ENCODE peak calls at places on chromosome 13, in nine cellular contexts. One of them, this sample, is unnamed.

GRCh38 chr13:75195479-75196111 is 286.4 kb downstream of the TBC1D4 start:
- DNase-seq in Caco-2: no peak
- DNase-seq in left ventricle myocardium inferior: no peak
- DNase-seq in PC-3: no peak
- DNase-seq in fibroblast of pulmonary artery: peak
- DNase-seq in WERI-Rb-1: no peak
- DNase-seq in tibial nerve: no peak
- DNase-seq in cardiac fibroblast: peak
- DNase-seq in fibroblast of lung: peak
- DNase-seq in this sample: no peak

GRCh38 chr13:59016250-59016649 is 1147.5 kb downstream of the DIAPH3 start:
- DNase-seq in cardiac fibroblast: peak
- DNase-seq in Caco-2: no peak
- DNase-seq in WERI-Rb-1: no peak
- DNase-seq in PC-3: no peak
- DNase-seq in fibroblast of pulmonary artery: peak
- DNase-seq in tibial nerve: no peak
- DNase-seq in left ventricle myocardium inferior: no peak
- DNase-seq in fibroblast of lung: no peak
- DNase-seq in this sample: no peak

GRCh38 chr13:49997935-49998334 is 1.1 kb downstream of the TRIM13 start:
- DNase-seq in WERI-Rb-1: no peak
- DNase-seq in fibroblast of lung: peak
- DNase-seq in left ventricle myocardium inferior: no peak
- DNase-seq in cardiac fibroblast: peak
- DNase-seq in PC-3: peak
- DNase-seq in Caco-2: no peak
- DNase-seq in fibroblast of pulmonary artery: no peak
- DNase-seq in tibial nerve: no peak
- DNase-seq in this sample: no peak

GRCh38 chr13:77389617-77389984 is 62.7 kb upstream of the MYCBP2 start:
- DNase-seq in PC-3: no peak
- DNase-seq in WERI-Rb-1: no peak
- DNase-seq in left ventricle myocardium inferior: no peak
- DNase-seq in cardiac fibroblast: no peak
- DNase-seq in fibroblast of pulmonary artery: no peak
- DNase-seq in Caco-2: no peak
- DNase-seq in fibroblast of lung: no peak
- DNase-seq in tibial nerve: no peak
- DNase-seq in this sample: no peak

GRCh38 chr13:98598043-98598442 is 21.1 kb upstream of the STK24 start:
- DNase-seq in cardiac fibroblast: no peak
- DNase-seq in fibroblast of lung: no peak
- DNase-seq in Caco-2: no peak
- DNase-seq in PC-3: no peak
- DNase-seq in WERI-Rb-1: no peak
- DNase-seq in left ventricle myocardium inferior: no peak
- DNase-seq in tibial nerve: no peak
- DNase-seq in fibroblast of pulmonary artery: peak
- DNase-seq in this sample: no peak

GRCh38 chr13:98517576-98518310 is 59.2 kb downstream of the STK24 start:
- DNase-seq in WERI-Rb-1: no peak
- DNase-seq in fibroblast of pulmonary artery: no peak
- DNase-seq in Caco-2: no peak
- DNase-seq in fibroblast of lung: no peak
- DNase-seq in cardiac fibroblast: no peak
- DNase-seq in left ventricle myocardium inferior: no peak
- DNase-seq in PC-3: no peak
- DNase-seq in tibial nerve: no peak
- DNase-seq in this sample: no peak

GRCh38 chr13:113802090-113802531 is 43.1 kb downstream of the TMEM255B start:
- DNase-seq in cardiac fibroblast: peak
- DNase-seq in fibroblast of lung: peak
- DNase-seq in fibroblast of pulmonary artery: peak
- DNase-seq in Caco-2: peak
- DNase-seq in WERI-Rb-1: peak
- DNase-seq in tibial nerve: no peak
- DNase-seq in PC-3: no peak
- DNase-seq in left ventricle myocardium inferior: peak
- DNase-seq in this sample: peak

GRCh38 chr13:59666504-59666903 is 497.2 kb downstream of the DIAPH3 start:
- DNase-seq in WERI-Rb-1: no peak
- DNase-seq in tibial nerve: no peak
- DNase-seq in fibroblast of pulmonary artery: peak
- DNase-seq in PC-3: no peak
- DNase-seq in Caco-2: no peak
- DNase-seq in left ventricle myocardium inferior: no peak
- DNase-seq in fibroblast of lung: peak
- DNase-seq in cardiac fibroblast: peak
- DNase-seq in this sample: peak

GRCh38 chr13:32134991-32135390 is 103.4 kb downstream of the FRY start:
- DNase-seq in left ventricle myocardium inferior: no peak
- DNase-seq in PC-3: no peak
- DNase-seq in fibroblast of lung: no peak
- DNase-seq in tibial nerve: no peak
- DNase-seq in cardiac fibroblast: peak
- DNase-seq in Caco-2: no peak
- DNase-seq in fibroblast of pulmonary artery: no peak
- DNase-seq in WERI-Rb-1: no peak
- DNase-seq in this sample: no peak

GRCh38 chr13:40635315-40635995 is 31.0 kb downstream of the FOXO1 start:
- DNase-seq in cardiac fibroblast: no peak
- DNase-seq in WERI-Rb-1: no peak
- DNase-seq in left ventricle myocardium inferior: no peak
- DNase-seq in PC-3: peak
- DNase-seq in fibroblast of lung: no peak
- DNase-seq in tibial nerve: no peak
- DNase-seq in Caco-2: no peak
- DNase-seq in fibroblast of pulmonary artery: no peak
- DNase-seq in this sample: no peak

GRCh38 chr13:85536706-85537105 is 262.5 kb downstream of the SLITRK6 start:
- DNase-seq in Caco-2: no peak
- DNase-seq in tibial nerve: no peak
- DNase-seq in fibroblast of pulmonary artery: peak
- DNase-seq in PC-3: peak
- DNase-seq in fibroblast of lung: peak
- DNase-seq in cardiac fibroblast: no peak
- DNase-seq in WERI-Rb-1: no peak
- DNase-seq in left ventricle myocardium inferior: no peak
- DNase-seq in this sample: no peak

GRCh38 chr13:35514801-35515502 is 38.5 kb upstream of the MAB21L1 start:
- DNase-seq in fibroblast of lung: no peak
- DNase-seq in cardiac fibroblast: no peak
- DNase-seq in tibial nerve: no peak
- DNase-seq in Caco-2: no peak
- DNase-seq in WERI-Rb-1: no peak
- DNase-seq in PC-3: peak
- DNase-seq in left ventricle myocardium inferior: no peak
- DNase-seq in fibroblast of pulmonary artery: no peak
- DNase-seq in this sample: no peak

GRCh38 chr13:101455863-101456262 is 3.4 kb downstream of the ITGBL1 start:
- DNase-seq in tibial nerve: no peak
- DNase-seq in cardiac fibroblast: peak
- DNase-seq in fibroblast of pulmonary artery: peak
- DNase-seq in Caco-2: no peak
- DNase-seq in left ventricle myocardium inferior: no peak
- DNase-seq in fibroblast of lung: peak
- DNase-seq in PC-3: peak
- DNase-seq in WERI-Rb-1: no peak
- DNase-seq in this sample: peak

GRCh38 chr13:79678100-79678499 is 197.1 kb downstream of the NDFIP2 start:
- DNase-seq in tibial nerve: no peak
- DNase-seq in fibroblast of lung: peak
- DNase-seq in Caco-2: no peak
- DNase-seq in fibroblast of pulmonary artery: peak
- DNase-seq in cardiac fibroblast: peak
- DNase-seq in PC-3: peak
- DNase-seq in left ventricle myocardium inferior: no peak
- DNase-seq in WERI-Rb-1: no peak
- DNase-seq in this sample: no peak

GRCh38 chr13:22214184-22214583 is 543.3 kb downstream of the FGF9 start:
- DNase-seq in cardiac fibroblast: no peak
- DNase-seq in fibroblast of pulmonary artery: no peak
- DNase-seq in tibial nerve: no peak
- DNase-seq in PC-3: no peak
- DNase-seq in Caco-2: no peak
- DNase-seq in left ventricle myocardium inferior: no peak
- DNase-seq in fibroblast of lung: no peak
- DNase-seq in WERI-Rb-1: no peak
- DNase-seq in this sample: no peak

GRCh38 chr13:111590796-111591195 is 270.4 kb downstream of the TEX29 start:
- DNase-seq in tibial nerve: no peak
- DNase-seq in WERI-Rb-1: no peak
- DNase-seq in left ventricle myocardium inferior: no peak
- DNase-seq in fibroblast of pulmonary artery: no peak
- DNase-seq in Caco-2: no peak
- DNase-seq in fibroblast of lung: no peak
- DNase-seq in PC-3: no peak
- DNase-seq in cardiac fibroblast: no peak
- DNase-seq in this sample: no peak

GRCh38 chr13:50948576-50948975 is 39.0 kb downstream of the RNASEH2B start:
- DNase-seq in tibial nerve: no peak
- DNase-seq in cardiac fibroblast: no peak
- DNase-seq in WERI-Rb-1: no peak
- DNase-seq in Caco-2: no peak
- DNase-seq in fibroblast of lung: no peak
- DNase-seq in left ventricle myocardium inferior: no peak
- DNase-seq in fibroblast of pulmonary artery: no peak
- DNase-seq in PC-3: peak
- DNase-seq in this sample: no peak

GRCh38 chr13:37375071-37375470 is 223.5 kb downstream of the POSTN start:
- DNase-seq in Caco-2: no peak
- DNase-seq in WERI-Rb-1: no peak
- DNase-seq in fibroblast of lung: no peak
- DNase-seq in tibial nerve: no peak
- DNase-seq in left ventricle myocardium inferior: no peak
- DNase-seq in fibroblast of pulmonary artery: no peak
- DNase-seq in cardiac fibroblast: no peak
- DNase-seq in PC-3: peak
- DNase-seq in this sample: no peak

GRCh38 chr13:99496322-99497142 is 4.7 kb upstream of the TM9SF2 start:
- DNase-seq in Caco-2: peak
- DNase-seq in fibroblast of pulmonary artery: peak
- DNase-seq in cardiac fibroblast: peak
- DNase-seq in left ventricle myocardium inferior: peak
- DNase-seq in tibial nerve: no peak
- DNase-seq in fibroblast of lung: peak
- DNase-seq in WERI-Rb-1: no peak
- DNase-seq in PC-3: no peak
- DNase-seq in this sample: no peak

GRCh38 chr13:114025432-114026127 is 51.7 kb upstream of the C13orf46 start:
- DNase-seq in Caco-2: no peak
- DNase-seq in fibroblast of pulmonary artery: peak
- DNase-seq in tibial nerve: no peak
- DNase-seq in WERI-Rb-1: peak
- DNase-seq in fibroblast of lung: peak
- DNase-seq in PC-3: no peak
- DNase-seq in left ventricle myocardium inferior: no peak
- DNase-seq in cardiac fibroblast: peak
- DNase-seq in this sample: no peak

GRCh38 chr13:112397108-112397507 is 21.0 kb downstream of the SPACA7 start:
- DNase-seq in fibroblast of lung: no peak
- DNase-seq in Caco-2: no peak
- DNase-seq in left ventricle myocardium inferior: no peak
- DNase-seq in fibroblast of pulmonary artery: no peak
- DNase-seq in PC-3: no peak
- DNase-seq in tibial nerve: no peak
- DNase-seq in WERI-Rb-1: no peak
- DNase-seq in cardiac fibroblast: no peak
- DNase-seq in this sample: no peak

GRCh38 chr13:40563350-40564125 is 102.9 kb downstream of the FOXO1 start:
- DNase-seq in cardiac fibroblast: peak
- DNase-seq in WERI-Rb-1: no peak
- DNase-seq in fibroblast of lung: peak
- DNase-seq in fibroblast of pulmonary artery: peak
- DNase-seq in left ventricle myocardium inferior: no peak
- DNase-seq in PC-3: no peak
- DNase-seq in tibial nerve: no peak
- DNase-seq in Caco-2: peak
- DNase-seq in this sample: no peak

GRCh38 chr13:57631607-57632275 is at the start of gene PCDH17:
- DNase-seq in PC-3: no peak
- DNase-seq in cardiac fibroblast: peak
- DNase-seq in tibial nerve: no peak
- DNase-seq in fibroblast of pulmonary artery: peak
- DNase-seq in fibroblast of lung: peak
- DNase-seq in WERI-Rb-1: no peak
- DNase-seq in Caco-2: no peak
- DNase-seq in left ventricle myocardium inferior: peak
- DNase-seq in this sample: no peak
- H3K4me3 ChIP-seq in PC-3: peak
- H3K4me3 ChIP-seq in cardiac fibroblast: peak
- H3K4me3 ChIP-seq in tibial nerve: peak
- H3K4me3 ChIP-seq in fibroblast of pulmonary artery: peak
- H3K4me3 ChIP-seq in fibroblast of lung: peak
- H3K4me3 ChIP-seq in WERI-Rb-1: peak
- H3K4me3 ChIP-seq in Caco-2: no peak
- H3K4me3 ChIP-seq in left ventricle myocardium inferior: peak
- H3K4me3 ChIP-seq in this sample: peak

GRCh38 chr13:53778937-53779336 is 750.3 kb downstream of the OLFM4 start:
- DNase-seq in WERI-Rb-1: no peak
- DNase-seq in tibial nerve: no peak
- DNase-seq in Caco-2: no peak
- DNase-seq in fibroblast of lung: no peak
- DNase-seq in cardiac fibroblast: no peak
- DNase-seq in fibroblast of pulmonary artery: no peak
- DNase-seq in left ventricle myocardium inferior: no peak
- DNase-seq in PC-3: peak
- DNase-seq in this sample: no peak
- TF ChIP-seq CTCF in WERI-Rb-1: no peak
- TF ChIP-seq CTCF in tibial nerve: no peak
- TF ChIP-seq CTCF in Caco-2: no peak
- TF ChIP-seq CTCF in fibroblast of lung: no peak
- TF ChIP-seq CTCF in cardiac fibroblast: no peak
- TF ChIP-seq CTCF in fibroblast of pulmonary artery: no peak
- TF ChIP-seq CTCF in left ventricle myocardium inferior: no peak
- TF ChIP-seq CTCF in PC-3: peak
- TF ChIP-seq CTCF in this sample: no peak

GRCh38 chr13:94305934-94306333 is 173.5 kb downstream of the DCT start:
- DNase-seq in WERI-Rb-1: no peak
- DNase-seq in cardiac fibroblast: peak
- DNase-seq in tibial nerve: no peak
- DNase-seq in PC-3: no peak
- DNase-seq in fibroblast of lung: no peak
- DNase-seq in left ventricle myocardium inferior: no peak
- DNase-seq in fibroblast of pulmonary artery: no peak
- DNase-seq in Caco-2: no peak
- DNase-seq in this sample: no peak
- H3K4me3 ChIP-seq in WERI-Rb-1: no peak
- H3K4me3 ChIP-seq in cardiac fibroblast: no peak
- H3K4me3 ChIP-seq in tibial nerve: no peak
- H3K4me3 ChIP-seq in PC-3: peak
- H3K4me3 ChIP-seq in fibroblast of lung: no peak
- H3K4me3 ChIP-seq in left ventricle myocardium inferior: no peak
- H3K4me3 ChIP-seq in fibroblast of pulmonary artery: no peak
- H3K4me3 ChIP-seq in Caco-2: no peak
- H3K4me3 ChIP-seq in this sample: no peak

GRCh38 chr13:65615506-65615905 is 1614.6 kb downstream of the PCDH9 start:
- DNase-seq in fibroblast of pulmonary artery: no peak
- DNase-seq in tibial nerve: no peak
- DNase-seq in PC-3: no peak
- DNase-seq in cardiac fibroblast: no peak
- DNase-seq in Caco-2: no peak
- DNase-seq in left ventricle myocardium inferior: no peak
- DNase-seq in WERI-Rb-1: no peak
- DNase-seq in fibroblast of lung: no peak
- DNase-seq in this sample: no peak

GRCh38 chr13:65613004-65613403 is 1617.1 kb downstream of the PCDH9 start:
- DNase-seq in cardiac fibroblast: no peak
- DNase-seq in Caco-2: peak
- DNase-seq in left ventricle myocardium inferior: no peak
- DNase-seq in fibroblast of lung: no peak
- DNase-seq in WERI-Rb-1: no peak
- DNase-seq in fibroblast of pulmonary artery: no peak
- DNase-seq in PC-3: peak
- DNase-seq in tibial nerve: no peak
- DNase-seq in this sample: no peak
- TF ChIP-seq CTCF in cardiac fibroblast: peak
- TF ChIP-seq CTCF in Caco-2: peak
- TF ChIP-seq CTCF in left ventricle myocardium inferior: no peak
- TF ChIP-seq CTCF in fibroblast of lung: no peak
- TF ChIP-seq CTCF in WERI-Rb-1: peak
- TF ChIP-seq CTCF in fibroblast of pulmonary artery: peak
- TF ChIP-seq CTCF in PC-3: peak
- TF ChIP-seq CTCF in tibial nerve: no peak
- TF ChIP-seq CTCF in this sample: no peak

This sample was measured in astrocyte of the cerebellum.